ENCODE peak calls at places on chromosomes 13 and 19, in seven cellular contexts. One of them, this sample, is unnamed.

GRCh38 chr13:97015661-97016350 is 21.5 kb upstream of the OXGR1 start:
- DNase-seq in germinal center: no peak
- DNase-seq in HuH-7.5: no peak
- DNase-seq in aorta: no peak
- DNase-seq in suprapubic skin: no peak
- DNase-seq in hepatic stellate cell: no peak
- DNase-seq in astrocyte of the spinal cord: peak
- DNase-seq in this sample: no peak

GRCh38 chr19:16227837-16228636 is 30.3 kb downstream of the AP1M1 start:
- DNase-seq in HuH-7.5: no peak
- DNase-seq in suprapubic skin: no peak
- DNase-seq in hepatic stellate cell: no peak
- DNase-seq in astrocyte of the spinal cord: no peak
- DNase-seq in aorta: no peak
- DNase-seq in germinal center: no peak
- DNase-seq in this sample: no peak

GRCh38 chr19:31947436-31947835 is 398.0 kb upstream of the ZNF507 start:
- DNase-seq in suprapubic skin: no peak
- DNase-seq in HuH-7.5: no peak
- DNase-seq in germinal center: no peak
- DNase-seq in astrocyte of the spinal cord: no peak
- DNase-seq in hepatic stellate cell: no peak
- DNase-seq in aorta: no peak
- DNase-seq in this sample: no peak

GRCh38 chr19:5343848-5344247 is 3.2 kb upstream of the PTPRS start:
- DNase-seq in suprapubic skin: no peak
- DNase-seq in HuH-7.5: no peak
- DNase-seq in astrocyte of the spinal cord: peak
- DNase-seq in hepatic stellate cell: no peak
- DNase-seq in aorta: no peak
- DNase-seq in germinal center: no peak
- DNase-seq in this sample: peak

GRCh38 chr13:98938801-98939200 is 39.1 kb downstream of the DOCK9 start:
- DNase-seq in suprapubic skin: no peak
- DNase-seq in germinal center: no peak
- DNase-seq in aorta: no peak
- DNase-seq in astrocyte of the spinal cord: peak
- DNase-seq in HuH-7.5: no peak
- DNase-seq in hepatic stellate cell: no peak
- DNase-seq in this sample: no peak

GRCh38 chr19:39405930-39406655 is 554 bp upstream of the ZFP36 start:
- DNase-seq in aorta: no peak
- DNase-seq in astrocyte of the spinal cord: no peak
- DNase-seq in hepatic stellate cell: no peak
- DNase-seq in HuH-7.5: peak
- DNase-seq in germinal center: peak
- DNase-seq in suprapubic skin: no peak
- DNase-seq in this sample: no peak

GRCh38 chr19:40465025-40465780 is at the start of gene BLVRB:
- DNase-seq in germinal center: no peak
- DNase-seq in suprapubic skin: no peak
- DNase-seq in astrocyte of the spinal cord: peak
- DNase-seq in aorta: no peak
- DNase-seq in HuH-7.5: peak
- DNase-seq in hepatic stellate cell: peak
- DNase-seq in this sample: no peak

GRCh38 chr13:80802946-80803345 is 462.0 kb upstream of the SPRY2 start:
- DNase-seq in aorta: no peak
- DNase-seq in astrocyte of the spinal cord: no peak
- DNase-seq in suprapubic skin: no peak
- DNase-seq in germinal center: no peak
- DNase-seq in HuH-7.5: no peak
- DNase-seq in hepatic stellate cell: no peak
- DNase-seq in this sample: no peak

GRCh38 chr19:13505761-13506549 is at the start of gene CACNA1A:
- DNase-seq in HuH-7.5: no peak
- DNase-seq in suprapubic skin: no peak
- DNase-seq in hepatic stellate cell: peak
- DNase-seq in germinal center: peak
- DNase-seq in aorta: no peak
- DNase-seq in astrocyte of the spinal cord: no peak
- DNase-seq in this sample: no peak

GRCh38 chr19:56942749-56943148 is 102.2 kb upstream of the PEG3 start:
- DNase-seq in HuH-7.5: no peak
- DNase-seq in suprapubic skin: peak
- DNase-seq in hepatic stellate cell: no peak
- DNase-seq in germinal center: no peak
- DNase-seq in aorta: peak
- DNase-seq in astrocyte of the spinal cord: no peak
- DNase-seq in this sample: no peak

GRCh38 chr13:70723732-70724131 is 615.5 kb upstream of the KLHL1 start:
- DNase-seq in suprapubic skin: no peak
- DNase-seq in hepatic stellate cell: no peak
- DNase-seq in aorta: no peak
- DNase-seq in germinal center: no peak
- DNase-seq in HuH-7.5: no peak
- DNase-seq in astrocyte of the spinal cord: peak
- DNase-seq in this sample: peak

GRCh38 chr13:24168392-24168750 is 7.9 kb downstream of the SPATA13 start:
- DNase-seq in astrocyte of the spinal cord: peak
- DNase-seq in aorta: no peak
- DNase-seq in germinal center: no peak
- DNase-seq in hepatic stellate cell: no peak
- DNase-seq in suprapubic skin: no peak
- DNase-seq in HuH-7.5: no peak
- DNase-seq in this sample: no peak

GRCh38 chr19:48190288-48191284 is 20.1 kb downstream of the ZSWIM9 start:
- DNase-seq in hepatic stellate cell: no peak
- DNase-seq in HuH-7.5: peak
- DNase-seq in aorta: peak
- DNase-seq in astrocyte of the spinal cord: peak
- DNase-seq in suprapubic skin: no peak
- DNase-seq in germinal center: peak
- DNase-seq in this sample: peak

GRCh38 chr19:8626823-8627222 is 3.6 kb upstream of the NFILZ start:
- DNase-seq in aorta: no peak
- DNase-seq in suprapubic skin: no peak
- DNase-seq in astrocyte of the spinal cord: no peak
- DNase-seq in hepatic stellate cell: no peak
- DNase-seq in germinal center: no peak
- DNase-seq in HuH-7.5: no peak
- DNase-seq in this sample: no peak

GRCh38 chr13:95982144-95982543 is 71.1 kb downstream of the UGGT2 start:
- DNase-seq in germinal center: no peak
- DNase-seq in HuH-7.5: no peak
- DNase-seq in aorta: no peak
- DNase-seq in suprapubic skin: no peak
- DNase-seq in hepatic stellate cell: no peak
- DNase-seq in astrocyte of the spinal cord: no peak
- DNase-seq in this sample: no peak

GRCh38 chr13:21330126-21330861 is 128.8 kb downstream of the ZDHHC20 start:
- DNase-seq in aorta: no peak
- DNase-seq in suprapubic skin: no peak
- DNase-seq in germinal center: no peak
- DNase-seq in HuH-7.5: no peak
- DNase-seq in hepatic stellate cell: no peak
- DNase-seq in astrocyte of the spinal cord: peak
- DNase-seq in this sample: no peak

GRCh38 chr19:8397746-8398721 is 7.9 kb downstream of the RAB11B start:
- DNase-seq in astrocyte of the spinal cord: no peak
- DNase-seq in HuH-7.5: no peak
- DNase-seq in hepatic stellate cell: no peak
- DNase-seq in suprapubic skin: no peak
- DNase-seq in aorta: no peak
- DNase-seq in germinal center: no peak
- DNase-seq in this sample: no peak

GRCh38 chr19:49113762-49114629 is at the start of gene LIN7B:
- DNase-seq in suprapubic skin: no peak
- DNase-seq in astrocyte of the spinal cord: peak
- DNase-seq in hepatic stellate cell: peak
- DNase-seq in germinal center: peak
- DNase-seq in aorta: peak
- DNase-seq in HuH-7.5: peak
- DNase-seq in this sample: peak

GRCh38 chr19:42497492-42498226 is 30.6 kb downstream of the CEACAM1 start:
- DNase-seq in hepatic stellate cell: no peak
- DNase-seq in HuH-7.5: peak
- DNase-seq in aorta: no peak
- DNase-seq in suprapubic skin: no peak
- DNase-seq in germinal center: peak
- DNase-seq in astrocyte of the spinal cord: no peak
- DNase-seq in this sample: no peak

GRCh38 chr19:3346677-3347353 is 19.6 kb upstream of the NFIC start:
- DNase-seq in suprapubic skin: no peak
- DNase-seq in HuH-7.5: no peak
- DNase-seq in aorta: peak
- DNase-seq in astrocyte of the spinal cord: no peak
- DNase-seq in germinal center: no peak
- DNase-seq in hepatic stellate cell: peak
- DNase-seq in this sample: peak

GRCh38 chr13:30829145-30829544 is 76.9 kb upstream of the MEDAG start:
- DNase-seq in HuH-7.5: no peak
- DNase-seq in germinal center: no peak
- DNase-seq in aorta: no peak
- DNase-seq in suprapubic skin: no peak
- DNase-seq in astrocyte of the spinal cord: peak
- DNase-seq in hepatic stellate cell: peak
- DNase-seq in this sample: no peak

GRCh38 chr13:106851251-106851650 is 283.3 kb upstream of the ARGLU1 start:
- DNase-seq in astrocyte of the spinal cord: peak
- DNase-seq in suprapubic skin: no peak
- DNase-seq in HuH-7.5: no peak
- DNase-seq in germinal center: no peak
- DNase-seq in aorta: no peak
- DNase-seq in hepatic stellate cell: no peak
- DNase-seq in this sample: no peak

GRCh38 chr19:46984077-46985010 is 35.3 kb upstream of the NPAS1 start:
- DNase-seq in hepatic stellate cell: peak
- DNase-seq in astrocyte of the spinal cord: no peak
- DNase-seq in germinal center: no peak
- DNase-seq in HuH-7.5: peak
- DNase-seq in aorta: no peak
- DNase-seq in suprapubic skin: no peak
- DNase-seq in this sample: no peak

GRCh38 chr19:16628984-16629691 is 1.1 kb upstream of the MED26 start:
- DNase-seq in astrocyte of the spinal cord: peak
- DNase-seq in germinal center: peak
- DNase-seq in HuH-7.5: no peak
- DNase-seq in suprapubic skin: no peak
- DNase-seq in aorta: no peak
- DNase-seq in hepatic stellate cell: no peak
- DNase-seq in this sample: peak

GRCh38 chr19:15138427-15138826 is 31.2 kb downstream of the SYDE1 start:
- DNase-seq in suprapubic skin: no peak
- DNase-seq in germinal center: no peak
- DNase-seq in hepatic stellate cell: no peak
- DNase-seq in HuH-7.5: no peak
- DNase-seq in aorta: no peak
- DNase-seq in astrocyte of the spinal cord: no peak
- DNase-seq in this sample: no peak

GRCh38 chr19:51511353-51511752 is 9.8 kb upstream of the SIGLEC12 start:
- DNase-seq in germinal center: peak
- DNase-seq in HuH-7.5: no peak
- DNase-seq in suprapubic skin: no peak
- DNase-seq in hepatic stellate cell: peak
- DNase-seq in aorta: no peak
- DNase-seq in astrocyte of the spinal cord: no peak
- DNase-seq in this sample: no peak

GRCh38 chr13:44974056-44974798 is 15.0 kb downstream of the NUFIP1 start:
- DNase-seq in suprapubic skin: no peak
- DNase-seq in aorta: no peak
- DNase-seq in germinal center: no peak
- DNase-seq in HuH-7.5: no peak
- DNase-seq in astrocyte of the spinal cord: peak
- DNase-seq in hepatic stellate cell: no peak
- DNase-seq in this sample: no peak

GRCh38 chr19:49362048-49362925 is at the start of gene TEAD2:
- DNase-seq in hepatic stellate cell: peak
- DNase-seq in aorta: peak
- DNase-seq in astrocyte of the spinal cord: peak
- DNase-seq in germinal center: peak
- DNase-seq in suprapubic skin: peak
- DNase-seq in HuH-7.5: peak
- DNase-seq in this sample: peak

This sample was measured in DMS 273 treated with DMSO at 0.1 percent for 48 hours.